ENCODE peak calls at places on chromosomes 16 and 17, in eight cellular contexts. K is HCT116, J is brain microvascular endothelial cell, B is heart right ventricle, Z is neural progenitor cell, A is testis, T is left ventricle myocardium inferior, G is prostate gland. N is an unnamed sample.

GRCh38 chr16:71524566-71525553 is 1.4 kb upstream of the CHST4 start:
- DNase-seq in B (no peak), T (no peak), J (no peak), K (no peak), A (no peak), Z (no peak), G (no peak), N (no peak)

GRCh38 chr16:81774348-81774747 is 4.7 kb upstream of the PLCG2 start:
- DNase-seq in K (no peak), G (no peak), A (no peak), J (no peak), Z (no peak), B (peak), T (no peak), N (no peak)

GRCh38 chr17:47966079-47966519 is 4.8 kb upstream of the CDK5RAP3 start:
- DNase-seq in B (no peak), J (no peak), G (peak), Z (no peak), K (no peak), T (no peak), A (peak), N (no peak)

GRCh38 chr17:28493467-28493866 is 12.7 kb upstream of the FOXN1 start:
- DNase-seq in J (peak), A (no peak), B (no peak), T (no peak), G (no peak), Z (no peak), K (no peak), N (no peak)

GRCh38 chr16:57422026-57422944 is 17.7 kb downstream of the CCL17 start:
- DNase-seq in B (no peak), Z (peak), J (peak), G (peak), K (no peak), T (no peak), A (peak), N (peak)

GRCh38 chr16:86662195-86662594 is 83.8 kb downstream of the FOXL1 start:
- DNase-seq in Z (no peak), B (no peak), A (no peak), G (no peak), K (no peak), J (no peak), T (no peak), N (no peak)

GRCh38 chr17:49496183-49496865 is 1.2 kb downstream of the NGFR start:
- DNase-seq in K (no peak), G (peak), J (no peak), Z (peak), B (peak), T (peak), A (peak), N (peak)

GRCh38 chr17:50184057-50184456 is 17.4 kb downstream of the COL1A1 start:
- DNase-seq in G (no peak), Z (peak), T (no peak), B (no peak), K (no peak), A (no peak), J (no peak), N (no peak)

GRCh38 chr17:49508061-49508865 is 13.2 kb downstream of the NGFR start:
- DNase-seq in J (no peak), B (no peak), Z (peak), G (peak), K (peak), T (no peak), A (no peak), N (no peak)

GRCh38 chr16:23996258-23996955 is 160.6 kb downstream of the PRKCB start:
- DNase-seq in B (no peak), K (no peak), J (no peak), T (no peak), Z (no peak), A (no peak), G (no peak), N (no peak)

GRCh38 chr17:8791910-8792270 is 7.3 kb downstream of the MFSD6L start:
- DNase-seq in B (no peak), K (peak), Z (no peak), G (no peak), A (no peak), J (peak), T (no peak), N (no peak)

GRCh38 chr16:88084881-88085280 is 133.6 kb downstream of the BANP start:
- DNase-seq in A (no peak), B (no peak), G (no peak), T (no peak), Z (no peak), K (no peak), J (no peak), N (no peak)

GRCh38 chr16:85659805-85660511 is 28.8 kb downstream of the GINS2 start:
- DNase-seq in K (peak), T (peak), A (peak), J (peak), G (peak), Z (peak), B (peak), N (no peak)

GRCh38 chr17:9239821-9240658 is 218.7 kb downstream of the NTN1 start:
- DNase-seq in K (peak), Z (peak), J (peak), G (peak), B (peak), T (peak), A (peak), N (peak)

GRCh38 chr17:57895382-57896060 is 45.7 kb upstream of the MRPS23 start:
- DNase-seq in T (peak), J (no peak), A (no peak), Z (no peak), B (peak), G (no peak), K (no peak), N (peak)

GRCh38 chr17:57899391-57899790 is 49.5 kb upstream of the MRPS23 start:
- DNase-seq in J (no peak), K (no peak), T (no peak), Z (no peak), B (no peak), A (no peak), G (no peak), N (no peak)

GRCh38 chr16:53913082-53913870 is 209.3 kb downstream of the FTO start:
- DNase-seq in Z (no peak), G (no peak), B (no peak), J (peak), A (peak), T (no peak), K (no peak), N (peak)

GRCh38 chr16:68509381-68509780 is 29.7 kb upstream of the ZFP90 start:
- DNase-seq in A (no peak), Z (no peak), B (no peak), G (no peak), T (no peak), J (no peak), K (no peak), N (no peak)

GRCh38 chr16:3468501-3468900 is 25.0 kb downstream of the NAA60 start:
- DNase-seq in Z (no peak), T (no peak), G (no peak), B (no peak), K (no peak), J (no peak), A (no peak), N (no peak)

GRCh38 chr17:57463103-57463885 is 207.0 kb downstream of the MSI2 start:
- DNase-seq in G (no peak), T (no peak), A (no peak), J (peak), Z (no peak), K (no peak), B (no peak), N (no peak)

GRCh38 chr17:9284884-9285283 is 263.6 kb downstream of the NTN1 start:
- DNase-seq in K (no peak), T (peak), A (no peak), Z (no peak), B (no peak), G (no peak), J (no peak), N (no peak)

GRCh38 chr16:56414366-56414765 is 11.0 kb downstream of the AMFR start:
- DNase-seq in B (no peak), G (no peak), J (no peak), A (no peak), K (no peak), Z (no peak), T (no peak), N (no peak)

GRCh38 chr17:44390250-44390649 is 801 bp upstream of the ITGA2B start:
- DNase-seq in Z (no peak), J (no peak), K (no peak), G (no peak), T (no peak), B (no peak), A (no peak), N (no peak)

GRCh38 chr17:43553501-43554018 is 7.4 kb upstream of the ETV4 start:
- DNase-seq in B (no peak), K (no peak), J (no peak), G (no peak), A (no peak), Z (peak), T (no peak), N (no peak)

GRCh38 chr16:66238696-66239095 is 127.8 kb upstream of the CDH5 start:
- DNase-seq in T (no peak), K (no peak), G (no peak), J (no peak), A (no peak), B (no peak), Z (no peak), N (no peak)

GRCh38 chr17:36791961-36792475 is 145.3 kb upstream of the LHX1 start:
- DNase-seq in J (no peak), G (no peak), K (no peak), A (no peak), B (no peak), T (no peak), Z (no peak), N (no peak)

GRCh38 chr17:57570740-57571344 is 174.3 kb downstream of the CCDC182 start:
- DNase-seq in T (no peak), J (no peak), Z (no peak), B (no peak), G (peak), A (no peak), K (no peak), N (no peak)

GRCh38 chr16:25464058-25464457 is 206.4 kb upstream of the ZKSCAN2 start:
- DNase-seq in J (no peak), G (no peak), T (no peak), Z (no peak), K (no peak), A (no peak), B (no peak), N (no peak)

GRCh38 chr17:76709077-76709950 is 1.5 kb downstream of the MXRA7 start:
- DNase-seq in G (peak), T (peak), Z (peak), B (peak), K (no peak), A (peak), J (peak), N (peak)

GRCh38 chr16:16029431-16030011 is 80.1 kb downstream of the ABCC1 start:
- DNase-seq in G (no peak), A (no peak), B (no peak), Z (no peak), T (no peak), K (no peak), J (peak), N (no peak)

GRCh38 chr16:86508947-86509758 is 1.2 kb upstream of the FOXF1 start:
- DNase-seq in T (peak), J (peak), B (peak), K (peak), G (no peak), A (no peak), Z (peak), N (peak)

GRCh38 chr17:50208611-50209061 is 7.2 kb upstream of the COL1A1 start:
- DNase-seq in B (no peak), J (no peak), A (no peak), T (no peak), K (no peak), G (no peak), Z (no peak), N (peak)

GRCh38 chr16:27273670-27274522 is 5.3 kb upstream of the NSMCE1 start:
- DNase-seq in B (no peak), G (no peak), T (no peak), J (peak), Z (no peak), A (no peak), K (peak), N (no peak)
- H3K4me3 ChIP-seq in B (no peak), G (no peak), T (no peak), J (no peak), Z (no peak), A (no peak), K (peak), N (no peak)

DNA sequence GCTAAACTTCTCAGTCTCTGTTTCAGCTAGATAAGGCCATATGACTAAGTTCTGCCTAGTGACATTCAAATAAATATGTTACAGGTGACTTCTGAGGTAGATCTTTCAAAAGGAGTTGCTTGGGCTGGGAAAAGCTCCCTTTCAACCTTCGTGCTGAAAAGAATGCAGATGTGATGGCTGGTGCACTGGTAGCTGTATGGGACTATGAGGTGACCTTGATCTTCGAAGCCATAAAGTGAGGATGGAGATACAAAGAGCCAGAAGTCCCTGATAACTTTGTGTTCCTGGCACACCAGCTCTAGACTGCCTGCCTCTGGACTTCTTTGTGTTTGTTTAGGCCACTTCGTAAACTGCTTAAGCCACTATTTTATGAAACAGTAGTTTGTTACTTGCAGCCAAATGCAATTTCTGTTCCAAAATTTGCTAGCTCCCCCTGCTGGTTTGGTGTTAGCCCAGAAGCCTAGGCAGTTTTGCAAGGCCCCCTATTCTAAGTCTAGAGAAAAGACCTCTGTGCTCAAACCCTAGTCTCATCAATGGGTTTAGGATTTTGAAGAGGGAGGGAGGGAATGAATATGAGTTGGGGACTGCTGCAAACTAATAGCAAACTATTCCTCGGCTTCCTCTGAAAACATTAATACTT is 23.3 kb upstream of the ERCC4 start:
- DNase-seq in G (no peak), K (peak), T (no peak), J (no peak), A (no peak), Z (no peak), B (no peak), N (no peak)
- TF ChIP-seq CTCF in G (no peak), K (peak), T (no peak), J (peak), A (no peak), Z (peak), B (peak), N (no peak)

DNA sequence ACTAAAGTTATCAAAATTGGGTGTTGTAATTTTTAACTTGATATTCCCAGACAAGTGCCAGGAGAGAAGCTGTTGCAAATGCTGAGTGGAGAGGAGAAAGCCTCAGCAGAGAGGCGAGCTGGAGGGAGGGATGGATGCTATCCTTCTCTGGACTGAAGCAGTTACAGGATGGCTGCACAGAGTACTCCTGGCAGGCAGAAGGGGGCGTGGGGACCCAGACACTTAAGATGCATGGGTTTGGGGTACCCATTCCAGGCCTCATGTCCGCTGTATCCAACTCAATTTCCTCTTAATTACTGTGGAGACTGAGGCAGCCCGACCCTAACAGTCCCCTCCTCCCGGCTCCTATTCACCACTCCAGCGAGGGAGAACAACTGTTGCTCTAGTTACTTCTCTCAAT is 25.4 kb upstream of the ALDH3A1 start:
- DNase-seq in G (no peak), A (no peak), Z (no peak), T (no peak), B (no peak), J (no peak), K (no peak), N (no peak)
- H3K27ac ChIP-seq in G (no peak), A (no peak), Z (no peak), T (no peak), B (no peak), J (no peak), K (no peak), N (no peak)

DNA sequence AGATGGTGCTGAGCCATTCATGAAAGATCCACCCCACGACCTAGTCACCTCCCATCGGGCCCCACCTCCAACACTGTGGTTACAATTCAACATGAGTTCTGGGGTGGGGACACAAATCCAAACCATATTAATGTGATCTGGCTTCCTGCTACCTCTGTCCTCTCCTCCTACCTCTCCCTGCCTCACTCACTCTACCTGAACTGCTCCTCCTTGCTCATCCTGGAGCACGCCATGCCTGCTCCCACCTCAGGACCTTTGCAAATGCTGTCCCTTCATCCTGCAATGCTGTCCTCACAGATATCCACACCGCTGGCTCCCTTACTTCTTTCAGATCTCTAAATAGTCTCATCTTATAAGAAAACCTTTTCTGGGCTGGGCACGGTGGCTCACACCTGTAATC is 10.8 kb upstream of the SLC13A5 start:
- DNase-seq in G (no peak), A (no peak), B (no peak), T (no peak), K (no peak), J (no peak), Z (no peak), N (no peak)
- H3K4me3 ChIP-seq in G (no peak), A (no peak), B (no peak), T (no peak), K (no peak), J (no peak), Z (no peak), N (no peak)

GRCh38 chr17:77887464-77888241 is 70.8 kb upstream of the TNRC6C start:
- DNase-seq in J (peak), G (peak), Z (peak), K (no peak), B (peak), A (peak), T (peak), N (peak)

GRCh38 chr17:77885678-77886386 is 72.7 kb upstream of the TNRC6C start:
- DNase-seq in B (no peak), K (no peak), Z (no peak), J (no peak), G (no peak), A (no peak), T (no peak), N (no peak)

GRCh38 chr17:77884967-77885641 is 73.4 kb upstream of the TNRC6C start:
- DNase-seq in Z (no peak), T (no peak), G (no peak), B (no peak), A (no peak), K (no peak), J (no peak), N (no peak)

GRCh38 chr17:77887110-77887463 is 71.4 kb upstream of the TNRC6C start:
- DNase-seq in B (no peak), A (no peak), G (no peak), K (no peak), Z (no peak), T (no peak), J (no peak), N (no peak)

DNA sequence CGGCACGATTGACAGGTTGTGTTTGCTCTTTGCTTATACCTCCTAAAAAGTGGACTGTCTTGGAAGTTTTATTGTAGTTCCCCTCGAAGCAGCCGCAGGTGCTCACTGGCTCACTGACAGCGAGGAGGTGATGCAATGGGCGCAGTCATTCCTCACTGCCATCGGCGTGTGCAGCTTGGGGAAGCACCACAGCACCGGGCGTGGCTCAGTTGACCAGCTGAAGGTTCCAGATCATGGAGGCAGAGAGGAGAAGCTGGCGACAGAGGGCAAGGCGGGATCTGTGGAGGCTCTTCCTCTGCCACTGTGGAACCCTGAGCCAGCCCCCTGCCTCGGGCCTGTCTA is 72.1 kb upstream of the TNRC6C start:
- DNase-seq in A (no peak), T (peak), G (no peak), B (peak), J (no peak), K (no peak), Z (no peak), N (no peak)
- TF ChIP-seq CTCF in A (no peak), T (no peak), G (no peak), B (no peak), J (no peak), K (no peak), Z (no peak), N (no peak)